ENCODE peak calls at places on chromosomes 11 and 22, in ten cellular contexts. G is GM12878, J is A549, X is H1, D is tibial nerve, F is HepG2, U is K562, W is transverse colon, R is stomach, B is sigmoid colon. E is an unnamed sample.

GRCh38 chr11:32012066-32012465 is 78.8 kb upstream of the RCN1 start:
- DNase-seq in U (no peak), W (no peak), F (no peak), X (no peak), B (no peak), D (no peak), J (no peak), R (no peak), G (no peak), E (no peak)

GRCh38 chr22:43185860-43186261 is 1.1 kb downstream of the TTLL12 start:
- DNase-seq in R (peak), U (no peak), X (no peak), D (peak), G (no peak), F (peak), W (peak), B (peak), J (no peak), E (peak)

GRCh38 chr11:109856958-109857357 is 236.2 kb upstream of the ZC3H12C start:
- DNase-seq in F (no peak), X (no peak), G (no peak), U (no peak), D (no peak), W (no peak), J (no peak), R (no peak), B (no peak), E (no peak)

GRCh38 chr22:19871845-19872778 is 17.4 kb upstream of the GNB1L start:
- DNase-seq in R (no peak), X (peak), D (no peak), W (no peak), U (no peak), B (peak), J (no peak), F (no peak), G (no peak), E (no peak)

GRCh38 chr22:26398741-26399153 is 30.3 kb upstream of the ASPHD2 start:
- DNase-seq in F (no peak), X (peak), R (peak), B (peak), U (peak), W (peak), J (peak), D (peak), G (no peak), E (no peak)

GRCh38 chr11:63814383-63814736 is 1.1 kb downstream of the SPINDOC start:
- DNase-seq in W (no peak), J (no peak), U (no peak), X (no peak), F (no peak), G (no peak), R (no peak), B (no peak), D (no peak), E (no peak)

GRCh38 chr11:876550-876949 is 33.9 kb downstream of the TSPAN4 start:
- DNase-seq in R (no peak), G (no peak), B (no peak), W (no peak), D (no peak), U (no peak), J (no peak), X (no peak), F (no peak), E (no peak)

GRCh38 chr11:96035031-96035743 is 111.3 kb upstream of the MTMR2 start:
- DNase-seq in U (no peak), B (no peak), F (no peak), X (no peak), G (no peak), J (no peak), D (no peak), W (no peak), R (no peak), E (no peak)

GRCh38 chr11:106986261-106986660 is 32.0 kb downstream of the GUCY1A2 start:
- DNase-seq in X (no peak), U (no peak), D (no peak), J (no peak), F (no peak), B (no peak), G (no peak), W (no peak), R (no peak), E (no peak)

GRCh38 chr11:17400048-17400775 is 11.8 kb upstream of the KCNJ11 start:
- DNase-seq in F (no peak), W (no peak), J (no peak), X (no peak), G (no peak), B (no peak), R (no peak), U (no peak), D (no peak), E (no peak)

GRCh38 chr11:29243616-29244015 is 773.2 kb downstream of the KCNA4 start:
- DNase-seq in J (no peak), G (no peak), D (no peak), U (no peak), B (no peak), R (no peak), X (no peak), W (no peak), F (no peak), E (no peak)

GRCh38 chr22:33274941-33275443 is 216.8 kb upstream of the SYN3 start:
- DNase-seq in U (no peak), D (no peak), J (no peak), G (no peak), X (no peak), F (no peak), B (no peak), R (no peak), W (no peak), E (no peak)

GRCh38 chr11:96287796-96288439 is 55.1 kb downstream of the MAML2 start:
- DNase-seq in B (no peak), J (no peak), F (no peak), R (no peak), W (no peak), X (no peak), D (no peak), G (no peak), U (no peak), E (no peak)

GRCh38 chr11:46237248-46238077 is 40.0 kb upstream of the CREB3L1 start:
- DNase-seq in B (peak), U (peak), W (peak), R (peak), J (peak), G (no peak), F (no peak), D (peak), X (peak), E (peak)

GRCh38 chr11:62137881-62138629 is 14.2 kb downstream of the INCENP start:
- DNase-seq in D (no peak), W (no peak), U (no peak), R (no peak), G (no peak), F (no peak), B (no peak), J (no peak), X (no peak), E (no peak)

GRCh38 chr11:75705541-75705940 is 12.1 kb upstream of the MOGAT2 start:
- DNase-seq in F (no peak), B (no peak), W (no peak), X (no peak), G (no peak), R (no peak), D (no peak), U (no peak), J (no peak), E (no peak)

GRCh38 chr11:77377734-77378133 is 76.2 kb upstream of the GDPD4 start:
- DNase-seq in X (no peak), D (no peak), W (no peak), R (no peak), G (no peak), B (no peak), U (no peak), F (no peak), J (no peak), E (no peak)

GRCh38 chr11:57331720-57332119 is 4.0 kb downstream of the SSRP1 start:
- DNase-seq in X (no peak), J (no peak), F (no peak), D (no peak), B (no peak), R (no peak), G (no peak), W (no peak), U (no peak), E (no peak)

GRCh38 chr22:38203090-38203810 is 1.5 kb downstream of the MAFF start:
- DNase-seq in F (peak), U (no peak), X (peak), G (no peak), W (peak), R (peak), B (peak), J (peak), D (no peak), E (peak)

GRCh38 chr22:47796128-47796908 is 1033.9 kb downstream of the TBC1D22A start:
- DNase-seq in W (no peak), J (no peak), X (no peak), R (no peak), D (no peak), U (no peak), F (no peak), B (no peak), G (no peak), E (no peak)

GRCh38 chr22:43858156-43858895 is 4.0 kb downstream of the SULT4A1 start:
- DNase-seq in X (no peak), B (peak), D (no peak), J (no peak), F (no peak), W (no peak), R (no peak), G (no peak), U (no peak), E (no peak)

GRCh38 chr11:75765116-75765515 is 3.5 kb upstream of the DGAT2 start:
- DNase-seq in J (no peak), B (no peak), W (no peak), F (no peak), G (no peak), D (no peak), X (no peak), U (no peak), R (no peak), E (no peak)

GRCh38 chr22:25898707-25899365 is 156.8 kb downstream of the MYO18B start:
- DNase-seq in G (no peak), F (peak), B (no peak), W (no peak), R (no peak), J (peak), X (peak), U (peak), D (no peak), E (no peak)

GRCh38 chr11:90656171-90656570 is 433.3 kb upstream of the CHORDC1 start:
- DNase-seq in R (no peak), B (no peak), G (no peak), W (no peak), F (no peak), U (no peak), J (no peak), D (no peak), X (no peak), E (no peak)

GRCh38 chr11:128896356-128896755 is 5.2 kb downstream of the KCNJ5 start:
- DNase-seq in W (no peak), X (no peak), B (peak), G (no peak), F (no peak), J (no peak), U (no peak), D (no peak), R (no peak), E (no peak)

GRCh38 chr22:46377566-46378498 is 42.3 kb downstream of the TRMU start:
- DNase-seq in X (peak), D (no peak), W (peak), F (peak), G (no peak), J (peak), B (no peak), R (peak), U (no peak), E (no peak)

GRCh38 chr11:3022982-3023381 is 30.9 kb upstream of the NAP1L4 start:
- DNase-seq in J (no peak), B (no peak), D (no peak), R (no peak), U (no peak), X (no peak), G (no peak), F (no peak), W (no peak), E (no peak)

GRCh38 chr22:30250713-30251267 is 4.2 kb upstream of the LIF start:
- DNase-seq in W (no peak), R (peak), D (no peak), U (no peak), B (no peak), X (no peak), J (peak), G (no peak), F (no peak), E (no peak)

GRCh38 chr11:113634940-113635575 is 71.0 kb downstream of the TMPRSS5 start:
- DNase-seq in J (no peak), U (peak), B (no peak), X (no peak), G (no peak), D (no peak), R (no peak), W (no peak), F (no peak), E (no peak)

GRCh38 chr11:113629562-113629961 is 76.5 kb downstream of the TMPRSS5 start:
- DNase-seq in X (peak), R (no peak), J (no peak), U (no peak), W (no peak), B (no peak), F (no peak), G (no peak), D (no peak), E (no peak)

GRCh38 chr11:113637636-113638035 is 68.5 kb downstream of the TMPRSS5 start:
- DNase-seq in D (no peak), R (no peak), G (no peak), F (no peak), X (no peak), B (no peak), W (no peak), U (no peak), J (no peak), E (no peak)

GRCh38 chr11:113628912-113629311 is 77.2 kb downstream of the TMPRSS5 start:
- DNase-seq in X (peak), U (no peak), B (no peak), W (no peak), D (no peak), R (no peak), G (no peak), J (no peak), F (no peak), E (no peak)

DNA sequence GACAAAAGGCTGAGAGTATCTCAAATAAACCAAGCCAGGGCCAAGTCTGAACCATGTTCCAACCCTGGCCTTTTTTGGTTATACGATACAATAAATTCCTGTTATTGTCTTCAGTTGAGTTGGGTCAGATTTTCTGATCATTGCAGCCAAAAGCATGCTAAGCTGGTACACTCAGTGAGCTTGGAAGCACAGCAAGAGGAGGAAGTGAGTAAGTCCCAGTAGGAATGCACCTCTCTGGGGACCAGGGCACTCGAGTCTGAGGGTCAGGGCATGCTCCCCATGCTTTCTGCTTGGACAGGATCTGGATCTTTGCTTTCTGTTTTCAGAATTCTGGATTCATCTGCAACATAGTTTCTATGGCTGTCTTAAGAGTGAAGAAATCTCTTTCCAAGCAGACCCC is 73.1 kb downstream of the TMPRSS5 start:
- DNase-seq in F (no peak), B (no peak), R (no peak), U (no peak), X (no peak), J (no peak), D (no peak), G (no peak), W (no peak), E (no peak)
- TF ChIP-seq EP300 in F (no peak), B (no peak), R (no peak), U (no peak), X (no peak), J (no peak), D (no peak), G (no peak), W (no peak), E (no peak)

GRCh38 chr11:65482306-65482850 is 16.5 kb upstream of the MALAT1 start:
- DNase-seq in D (no peak), G (no peak), W (no peak), F (no peak), R (no peak), U (no peak), X (no peak), B (no peak), J (no peak), E (no peak)

GRCh38 chr11:65479184-65480145 is 19.4 kb upstream of the MALAT1 start:
- DNase-seq in G (no peak), B (peak), W (peak), F (no peak), D (peak), X (peak), U (no peak), R (peak), J (peak), E (no peak)

GRCh38 chr11:65476632-65477270 is 22.1 kb upstream of the MALAT1 start:
- DNase-seq in J (no peak), U (no peak), R (peak), W (peak), F (no peak), D (no peak), X (no peak), G (no peak), B (peak), E (no peak)

GRCh38 chr11:65477271-65478029 is 21.4 kb upstream of the MALAT1 start:
- DNase-seq in B (peak), J (peak), U (peak), D (peak), R (peak), W (peak), G (no peak), X (peak), F (peak), E (peak)

DNA sequence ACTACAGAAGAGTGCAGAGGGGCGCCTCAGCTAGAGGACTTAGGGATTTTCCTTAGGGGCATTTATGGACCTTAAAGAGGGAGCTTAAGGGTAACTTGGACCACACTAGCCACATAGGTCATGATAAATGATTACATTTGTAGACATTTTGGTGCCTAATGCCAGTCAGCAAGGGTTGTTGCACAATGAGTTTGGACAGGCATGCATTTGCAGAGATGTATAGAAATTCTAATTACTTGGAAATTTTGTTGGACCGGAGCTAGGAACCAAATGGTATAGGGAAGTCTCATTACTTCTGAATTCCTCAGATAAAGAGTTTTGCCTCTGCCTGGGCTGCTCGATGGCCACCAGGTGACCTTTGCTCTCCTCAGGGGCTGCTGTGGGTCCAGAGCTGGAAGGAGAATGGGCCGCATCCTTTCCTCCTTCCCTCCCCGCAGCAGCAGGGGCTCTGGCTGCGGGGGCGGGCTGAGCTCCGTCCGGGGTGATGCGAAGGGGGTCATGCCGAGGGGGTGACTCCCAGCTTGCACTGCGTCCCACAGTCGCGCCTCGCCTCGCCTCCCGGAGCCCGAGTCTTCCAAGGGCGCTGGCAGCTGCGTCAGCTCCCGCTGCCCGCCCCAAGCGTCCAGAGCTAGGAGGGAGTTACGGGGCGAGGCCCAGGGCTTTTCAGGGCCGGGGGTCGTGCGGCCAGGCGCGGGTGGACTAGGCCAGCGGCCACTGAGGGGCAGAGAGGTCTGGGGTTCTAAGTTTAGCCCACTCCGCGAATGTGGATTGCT is 20.2 kb upstream of the MALAT1 start:
- DNase-seq in F (no peak), G (no peak), X (no peak), R (peak), D (no peak), W (peak), J (no peak), B (peak), U (peak), E (no peak)
- TF ChIP-seq POLR2A in F (no peak), G (no peak), X (no peak), R (no peak), D (peak), W (no peak), J (no peak), B (peak), U (peak), E (no peak)

GRCh38 chr11:124748481-124749338 is 3.3 kb downstream of the VSIG2 start:
- DNase-seq in B (no peak), W (no peak), G (no peak), J (no peak), U (no peak), X (no peak), F (no peak), D (no peak), R (no peak), E (no peak)
- TF ChIP-seq EP300 in B (no peak), W (no peak), G (no peak), J (no peak), U (no peak), X (no peak), F (no peak), D (no peak), R (no peak), E (no peak)

GRCh38 chr22:35350539-35351503 is 30.1 kb upstream of the HMOX1 start:
- DNase-seq in R (peak), D (peak), G (peak), F (peak), U (peak), B (peak), W (peak), X (peak), J (peak), E (peak)

GRCh38 chr22:35349704-35350538 is 31.0 kb upstream of the HMOX1 start:
- DNase-seq in G (no peak), B (no peak), W (no peak), D (no peak), F (no peak), U (no peak), R (no peak), X (no peak), J (no peak), E (no peak)

GRCh38 chr22:35354068-35354467 is 26.8 kb upstream of the HMOX1 start:
- DNase-seq in U (no peak), R (no peak), X (no peak), B (no peak), J (no peak), W (no peak), D (no peak), F (no peak), G (no peak), E (no peak)

GRCh38 chr22:35353318-35353717 is 27.6 kb upstream of the HMOX1 start:
- DNase-seq in J (no peak), G (no peak), W (peak), X (no peak), B (no peak), R (no peak), F (no peak), D (no peak), U (no peak), E (peak)

DNA sequence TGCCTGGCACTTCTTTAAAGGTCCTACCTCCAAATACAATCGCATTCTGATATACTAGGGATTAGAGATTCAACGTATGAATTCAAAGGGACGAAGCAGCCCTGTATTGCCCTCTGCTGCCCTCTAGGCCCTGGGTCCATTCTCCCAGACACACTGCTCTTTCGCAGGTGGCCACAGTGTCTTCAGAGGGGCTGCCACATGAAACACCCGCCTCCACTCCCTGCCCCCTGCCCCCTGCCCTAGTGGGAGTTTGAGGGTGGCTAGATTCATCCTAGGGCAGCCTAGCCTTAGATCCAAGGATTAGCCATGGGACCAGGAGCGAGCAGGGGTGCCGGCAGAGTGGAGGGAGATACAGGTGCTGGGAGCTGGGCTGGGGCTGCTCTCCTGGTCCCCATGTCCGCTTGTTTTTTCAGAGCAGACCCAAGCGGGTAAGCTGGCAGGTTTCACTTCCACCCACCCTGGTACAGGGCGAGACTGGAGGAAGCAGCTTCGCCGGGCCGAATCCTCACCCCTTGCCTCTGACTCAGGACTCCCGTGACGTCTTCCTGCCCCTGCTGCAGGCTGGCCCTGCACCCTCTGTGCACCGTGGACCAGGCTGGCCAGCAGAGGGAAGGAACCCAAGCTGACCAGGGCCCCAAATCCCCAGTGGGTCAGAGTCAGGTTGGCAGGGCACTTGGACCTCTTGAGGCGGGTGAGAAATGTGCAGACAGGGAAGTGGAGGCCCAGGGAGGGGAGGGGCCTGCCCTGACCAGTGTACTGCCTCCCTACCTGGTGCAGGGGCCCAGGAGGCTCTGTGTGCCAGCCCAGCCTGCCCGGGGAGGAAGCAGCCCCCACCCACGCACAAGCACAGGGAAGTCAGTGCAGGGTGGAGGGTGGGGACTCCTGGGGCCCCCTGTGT is 28.4 kb upstream of the HMOX1 start:
- DNase-seq in F (peak), W (peak), R (peak), U (no peak), G (no peak), J (peak), X (peak), B (peak), D (peak), E (peak)
- TF ChIP-seq POLR2A in F (no peak), W (peak), R (no peak), U (no peak), G (no peak), J (no peak), X (no peak), B (no peak), D (peak), E (no peak)